ENCODE peak calls at places on chromosomes 2 and 18, in ten cellular contexts. N, W, R, G, Q, V, Y, L, Z and X are unnamed samples.

GRCh38 chr2:181395871-181396574 is 61.2 kb upstream of the ITGA4 start:
- DNase-seq in N (no peak), W (no peak), R (no peak), G (no peak), Q (no peak), V (no peak), Y (no peak), L (no peak), Z (no peak), X (no peak)

GRCh38 chr2:152894051-152894450 is 175.6 kb downstream of the ARL6IP6 start:
- DNase-seq in N (no peak), W (no peak), R (no peak), G (no peak), Q (no peak), V (no peak), Y (no peak), L (no peak), Z (no peak), X (no peak)

GRCh38 chr2:41932241-41933034 is 115.4 kb upstream of the PKDCC start:
- DNase-seq in N (no peak), W (peak; percentile 79), R (peak; percentile 34), G (peak; percentile 88), Q (peak; percentile 88), V (peak; percentile 75), Y (no peak), L (peak; percentile 88), Z (peak; percentile 99), X (no peak)

GRCh38 chr18:74066018-74066417 is 81.6 kb downstream of the FBXO15 start:
- DNase-seq in N (peak; percentile 83), W (no peak), R (no peak), G (no peak), Q (no peak), V (no peak), Y (no peak), L (no peak), Z (no peak), X (no peak)

GRCh38 chr2:234291765-234292204 is 205.1 kb downstream of the ARL4C start:
- DNase-seq in N (peak; percentile 82), W (peak; percentile 52), R (peak; percentile 57), G (peak; percentile 46), Q (no peak), V (peak; percentile 67), Y (no peak), L (no peak), Z (peak; percentile 84), X (no peak)

GRCh38 chr18:78241535-78242306 is 737.9 kb upstream of the SALL3 start:
- DNase-seq in N (no peak), W (no peak), R (no peak), G (no peak), Q (no peak), V (no peak), Y (no peak), L (no peak), Z (no peak), X (no peak)

GRCh38 chr2:15719566-15720313 is 128.1 kb downstream of the DDX1 start:
- DNase-seq in N (no peak), W (no peak), R (no peak), G (no peak), Q (no peak), V (no peak), Y (no peak), L (no peak), Z (no peak), X (no peak)

GRCh38 chr2:172516299-172516698 is 39.6 kb upstream of the PDK1 start:
- DNase-seq in N (no peak), W (no peak), R (no peak), G (no peak), Q (no peak), V (no peak), Y (no peak), L (no peak), Z (peak; percentile 81), X (no peak)

DNA sequence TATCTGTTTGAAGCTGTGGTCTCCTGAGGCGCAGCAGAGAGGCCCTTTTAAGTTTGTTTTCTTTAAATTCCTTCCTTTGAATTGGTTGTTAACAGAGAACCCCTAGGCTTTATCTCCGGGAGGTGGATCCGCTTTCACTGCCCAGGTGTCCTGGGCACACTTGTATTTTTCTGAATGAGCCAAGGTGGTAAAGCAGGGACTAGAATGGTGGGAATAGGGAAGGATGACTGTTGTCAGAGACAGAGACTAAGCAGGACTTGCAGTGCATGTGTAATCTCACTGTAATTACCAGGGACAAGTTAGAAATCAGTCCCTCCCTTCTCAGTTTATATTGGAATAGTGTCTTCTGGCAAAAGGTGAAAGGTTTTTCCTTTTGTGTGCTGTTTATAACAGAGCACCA is 72.8 kb downstream of the PHLPP1 start:
- DNase-seq in N (no peak), W (no peak), R (no peak), G (no peak), Q (no peak), V (no peak), Y (no peak), L (no peak), Z (no peak), X (no peak)
- H3K4me1 ChIP-seq in N (peaks cover 21% of the 10 kb centered on the region), W (peaks cover 31% of the 10 kb centered on the region), R (peaks cover 21% of the 10 kb centered on the region), G (peaks cover 57% of the 10 kb centered on the region), Q (peaks cover 18% of the 10 kb centered on the region), V (peaks cover 4% of the 10 kb centered on the region), Y (peaks cover 57% of the 10 kb centered on the region), L (peaks cover 6% of the 10 kb centered on the region), Z (peaks cover 5% of the 10 kb centered on the region), X (peaks cover 40% of the 10 kb centered on the region)

GRCh38 chr18:3283253-3283863 is 21.4 kb downstream of the MYL12B start:
- DNase-seq in N (no peak), W (no peak), R (no peak), G (no peak), Q (no peak), V (no peak), Y (no peak), L (no peak), Z (no peak), X (no peak)

GRCh38 chr18:3279201-3280185 is 17.6 kb downstream of the MYL12B start:
- DNase-seq in N (no peak), W (no peak), R (no peak), G (no peak), Q (no peak), V (no peak), Y (no peak), L (no peak), Z (no peak), X (peak; percentile 64)

GRCh38 chr18:3283908-3284307 is 22.0 kb downstream of the MYL12B start:
- DNase-seq in N (no peak), W (no peak), R (no peak), G (no peak), Q (no peak), V (no peak), Y (no peak), L (no peak), Z (no peak), X (no peak)

GRCh38 chr18:3284501-3284900 is 22.6 kb downstream of the MYL12B start:
- DNase-seq in N (no peak), W (no peak), R (no peak), G (no peak), Q (no peak), V (no peak), Y (no peak), L (no peak), Z (no peak), X (no peak)

DNA sequence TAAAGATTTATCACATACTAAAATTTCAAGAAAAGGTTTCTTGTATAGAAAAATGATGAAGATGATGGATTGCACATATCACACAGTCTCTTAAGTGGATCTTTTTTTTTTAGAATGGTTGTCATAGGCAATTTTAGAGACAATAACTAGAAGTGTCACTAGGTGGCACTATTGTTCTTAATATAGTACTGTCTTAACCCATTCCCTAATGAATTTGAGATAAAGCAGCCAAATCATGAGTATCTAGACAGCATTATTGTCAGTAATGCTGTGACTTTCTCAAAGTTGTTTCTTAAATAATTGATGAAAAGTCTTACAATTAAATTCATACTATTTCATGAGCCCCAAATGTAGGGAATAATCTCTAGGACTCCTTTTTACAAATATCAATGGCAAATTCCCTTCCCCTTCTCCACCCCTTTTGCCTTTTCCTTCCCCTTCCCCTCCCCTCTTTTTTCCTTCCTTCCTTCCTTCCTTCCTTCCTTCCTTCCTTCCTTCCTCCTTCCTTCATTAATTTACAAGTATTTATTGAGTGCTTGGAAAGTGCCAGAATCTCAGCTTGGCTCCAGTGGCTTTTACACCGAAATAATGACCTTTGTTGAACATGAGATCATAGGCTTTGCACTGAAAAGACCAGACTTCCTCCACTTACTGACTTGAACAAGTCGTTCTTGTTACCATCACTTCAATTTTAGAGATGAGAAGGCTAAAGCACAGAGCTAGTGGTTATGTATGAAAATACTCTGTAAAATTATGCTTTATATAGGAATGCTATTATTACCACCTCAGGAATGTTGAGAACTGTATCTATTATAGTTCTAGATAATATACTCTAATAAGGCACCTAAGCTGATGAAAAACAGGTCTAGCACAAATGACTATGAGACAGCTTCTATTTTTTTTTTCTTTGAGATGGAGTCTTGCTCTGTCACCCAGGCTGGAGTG is 19.8 kb downstream of the MYL12B start:
- DNase-seq in N (peak; percentile 81), W (no peak), R (no peak), G (no peak), Q (peak; percentile 76), V (no peak), Y (peak; percentile 55), L (no peak), Z (peak; percentile 90), X (no peak)
- H3K4me1 ChIP-seq in N (no peaks in the 10 kb centered on the region), W (peaks cover 13% of the 10 kb centered on the region), R (no peaks in the 10 kb centered on the region), G (peaks cover 26% of the 10 kb centered on the region), Q (no peaks in the 10 kb centered on the region), V (no peaks in the 10 kb centered on the region), Y (peaks cover 13% of the 10 kb centered on the region), L (peaks cover 9% of the 10 kb centered on the region), Z (no peaks in the 10 kb centered on the region), X (peaks cover 15% of the 10 kb centered on the region)

GRCh38 chr2:133644850-133645249 is 76.6 kb upstream of the NCKAP5 start:
- DNase-seq in N (no peak), W (no peak), R (no peak), G (no peak), Q (no peak), V (no peak), Y (no peak), L (no peak), Z (no peak), X (no peak)

GRCh38 chr2:133641942-133642341 is 73.7 kb upstream of the NCKAP5 start:
- DNase-seq in N (no peak), W (no peak), R (no peak), G (no peak), Q (no peak), V (no peak), Y (no peak), L (no peak), Z (no peak), X (no peak)

GRCh38 chr2:133643822-133644221 is 75.6 kb upstream of the NCKAP5 start:
- DNase-seq in N (no peak), W (no peak), R (no peak), G (no peak), Q (no peak), V (no peak), Y (no peak), L (no peak), Z (no peak), X (no peak)

GRCh38 chr2:133641497-133641896 is 73.2 kb upstream of the NCKAP5 start:
- DNase-seq in N (no peak), W (peak; percentile 10), R (no peak), G (no peak), Q (no peak), V (no peak), Y (no peak), L (no peak), Z (peak; percentile 20), X (no peak)

GRCh38 chr2:133642831-133643230 is 74.6 kb upstream of the NCKAP5 start:
- DNase-seq in N (no peak), W (no peak), R (no peak), G (no peak), Q (no peak), V (no peak), Y (no peak), L (no peak), Z (peak; percentile 45), X (no peak)
- H3K4me1 ChIP-seq in N (no peaks in the 10 kb centered on the region), W (no peaks in the 10 kb centered on the region), R (no peaks in the 10 kb centered on the region), G (peaks cover 12% of the 10 kb centered on the region), Q (no peaks in the 10 kb centered on the region), V (no peaks in the 10 kb centered on the region), Y (no peaks in the 10 kb centered on the region), L (no peaks in the 10 kb centered on the region), Z (peaks cover 2% of the 10 kb centered on the region), X (no peaks in the 10 kb centered on the region)

GRCh38 chr18:48838166-48838775 is 112.5 kb downstream of the SMAD7 start:
- DNase-seq in N (no peak), W (no peak), R (no peak), G (no peak), Q (no peak), V (peak; percentile 16), Y (no peak), L (peak; percentile 32), Z (no peak), X (no peak)
- H3K4me1 ChIP-seq in N (peaks cover 49% of the 10 kb centered on the region), W (peaks cover 47% of the 10 kb centered on the region), R (peaks cover 23% of the 10 kb centered on the region), G (peaks cover 69% of the 10 kb centered on the region), Q (peaks cover 33% of the 10 kb centered on the region), V (peaks cover 15% of the 10 kb centered on the region), Y (peaks cover 72% of the 10 kb centered on the region), L (peaks cover 22% of the 10 kb centered on the region), Z (peaks cover 15% of the 10 kb centered on the region), X (no peaks in the 10 kb centered on the region)